ENCODE peak calls at places on chromosomes 1 and 21, in five cellular contexts. One of them, this sample, is unnamed.

GRCh38 chr1:45272943-45273342 is 53.8 kb upstream of the HPDL start:
- DNase-seq in fibroblast of the conjunctiva: peak; percentile 33
- DNase-seq in GM20000: no peak
- DNase-seq in neural progenitor cell: no peak
- DNase-seq in lower lobe of right lung: no peak
- DNase-seq in this sample: no peak

GRCh38 chr21:39348355-39349210 is at the start of gene HMGN1:
- DNase-seq in lower lobe of right lung: peak; percentile 91
- DNase-seq in GM20000: peak; percentile 82
- DNase-seq in neural progenitor cell: peak; percentile 97
- DNase-seq in fibroblast of the conjunctiva: peak; percentile 76
- DNase-seq in this sample: peak; percentile 96

GRCh38 chr21:45075606-45076244 is 1.3 kb downstream of the ADARB1 start:
- DNase-seq in neural progenitor cell: no peak
- DNase-seq in GM20000: no peak
- DNase-seq in lower lobe of right lung: no peak
- DNase-seq in fibroblast of the conjunctiva: no peak
- DNase-seq in this sample: no peak

GRCh38 chr21:26846036-26846931 is 1.1 kb upstream of the ADAMTS1 start:
- DNase-seq in fibroblast of the conjunctiva: peak; percentile 68
- DNase-seq in GM20000: no peak
- DNase-seq in lower lobe of right lung: peak; percentile 78
- DNase-seq in neural progenitor cell: peak; percentile 79
- DNase-seq in this sample: no peak

GRCh38 chr1:89125571-89126233 is at the start of gene GBP2:
- DNase-seq in fibroblast of the conjunctiva: peak; percentile 74
- DNase-seq in GM20000: peak; percentile 78
- DNase-seq in neural progenitor cell: no peak
- DNase-seq in lower lobe of right lung: no peak
- DNase-seq in this sample: no peak

GRCh38 chr1:229699613-229700242 is 73.7 kb downstream of the URB2 start:
- DNase-seq in GM20000: no peak
- DNase-seq in lower lobe of right lung: no peak
- DNase-seq in neural progenitor cell: no peak
- DNase-seq in fibroblast of the conjunctiva: no peak
- DNase-seq in this sample: no peak

GRCh38 chr1:205286335-205286950 is 35.1 kb downstream of the NUAK2 start:
- DNase-seq in GM20000: peak; percentile 65
- DNase-seq in neural progenitor cell: no peak
- DNase-seq in lower lobe of right lung: no peak
- DNase-seq in fibroblast of the conjunctiva: no peak
- DNase-seq in this sample: no peak

GRCh38 chr1:32346532-32347157 is 10.6 kb upstream of the MARCKSL1 start:
- DNase-seq in neural progenitor cell: no peak
- DNase-seq in GM20000: no peak
- DNase-seq in lower lobe of right lung: no peak
- DNase-seq in fibroblast of the conjunctiva: no peak
- DNase-seq in this sample: no peak

GRCh38 chr1:36622741-36623648 is 140.3 kb upstream of the CSF3R start:
- DNase-seq in GM20000: no peak
- DNase-seq in fibroblast of the conjunctiva: no peak
- DNase-seq in lower lobe of right lung: no peak
- DNase-seq in neural progenitor cell: no peak
- DNase-seq in this sample: no peak

GRCh38 chr1:85078903-85079302 is 30.6 kb upstream of the MCOLN3 start:
- DNase-seq in fibroblast of the conjunctiva: peak; percentile 12
- DNase-seq in GM20000: no peak
- DNase-seq in lower lobe of right lung: no peak
- DNase-seq in neural progenitor cell: peak; percentile 27
- DNase-seq in this sample: no peak

GRCh38 chr1:45243476-45244343 is 37.3 kb upstream of the ZSWIM5 start:
- DNase-seq in neural progenitor cell: no peak
- DNase-seq in lower lobe of right lung: no peak
- DNase-seq in fibroblast of the conjunctiva: no peak
- DNase-seq in GM20000: no peak
- DNase-seq in this sample: no peak

This sample was measured in WERI-Rb-1.